ENCODE peak calls at places on chromosomes 6 and 20, in nine cellular contexts. One of them, this sample, is unnamed.

GRCh38 chr6:133965817-133966360 is 12.9 kb downstream of the TBPL1 start:
- DNase-seq in cardiac muscle cell: no peak
- DNase-seq in pancreas: no peak
- DNase-seq in Caco-2: no peak
- DNase-seq in naive thymus-derived CD4-positive, alpha-beta T cell: no peak
- DNase-seq in WERI-Rb-1: no peak
- DNase-seq in uterus: no peak
- DNase-seq in IMR-90: peak; percentile 13
- DNase-seq in lung: no peak
- DNase-seq in this sample: no peak

GRCh38 chr6:44285552-44286284 is 15.5 kb downstream of the TMEM151B start:
- DNase-seq in cardiac muscle cell: peak; percentile 46
- DNase-seq in pancreas: no peak
- DNase-seq in Caco-2: no peak
- DNase-seq in naive thymus-derived CD4-positive, alpha-beta T cell: no peak
- DNase-seq in WERI-Rb-1: no peak
- DNase-seq in uterus: no peak
- DNase-seq in IMR-90: peak; percentile 35
- DNase-seq in lung: no peak
- DNase-seq in this sample: peak; percentile 38

GRCh38 chr6:139161169-139161568 is 26.3 kb downstream of the HECA start:
- DNase-seq in cardiac muscle cell: no peak
- DNase-seq in pancreas: no peak
- DNase-seq in Caco-2: no peak
- DNase-seq in naive thymus-derived CD4-positive, alpha-beta T cell: peak; percentile 91
- DNase-seq in WERI-Rb-1: no peak
- DNase-seq in uterus: no peak
- DNase-seq in IMR-90: peak; percentile 69
- DNase-seq in lung: peak; percentile 29
- DNase-seq in this sample: peak; percentile 37

GRCh38 chr6:6723316-6723715 is 134.8 kb downstream of the LY86 start:
- DNase-seq in cardiac muscle cell: no peak
- DNase-seq in pancreas: no peak
- DNase-seq in Caco-2: no peak
- DNase-seq in naive thymus-derived CD4-positive, alpha-beta T cell: no peak
- DNase-seq in WERI-Rb-1: no peak
- DNase-seq in uterus: no peak
- DNase-seq in IMR-90: no peak
- DNase-seq in lung: no peak
- DNase-seq in this sample: no peak

GRCh38 chr6:111810321-111811235 is 62.7 kb downstream of the FYN start:
- DNase-seq in cardiac muscle cell: no peak
- DNase-seq in pancreas: no peak
- DNase-seq in Caco-2: no peak
- DNase-seq in naive thymus-derived CD4-positive, alpha-beta T cell: no peak
- DNase-seq in WERI-Rb-1: no peak
- DNase-seq in uterus: no peak
- DNase-seq in IMR-90: no peak
- DNase-seq in lung: no peak
- DNase-seq in this sample: no peak

GRCh38 chr20:62118113-62119043 is 3.9 kb upstream of the LSM14B start:
- DNase-seq in cardiac muscle cell: no peak
- DNase-seq in pancreas: no peak
- DNase-seq in Caco-2: no peak
- DNase-seq in naive thymus-derived CD4-positive, alpha-beta T cell: no peak
- DNase-seq in WERI-Rb-1: no peak
- DNase-seq in uterus: no peak
- DNase-seq in IMR-90: no peak
- DNase-seq in lung: no peak
- DNase-seq in this sample: no peak

GRCh38 chr6:151763938-151764680 is 43.4 kb upstream of the ESR1 start:
- DNase-seq in cardiac muscle cell: peak; percentile 95
- DNase-seq in pancreas: peak; percentile 85
- DNase-seq in Caco-2: peak; percentile 79
- DNase-seq in naive thymus-derived CD4-positive, alpha-beta T cell: peak; percentile 18
- DNase-seq in WERI-Rb-1: peak; percentile 80
- DNase-seq in uterus: peak; percentile 94
- DNase-seq in IMR-90: peak; percentile 73
- DNase-seq in lung: peak; percentile 88
- DNase-seq in this sample: peak; percentile 33

GRCh38 chr6:130920969-130921368 is 93.8 kb downstream of the SMLR1 start:
- DNase-seq in cardiac muscle cell: no peak
- DNase-seq in pancreas: no peak
- DNase-seq in Caco-2: no peak
- DNase-seq in naive thymus-derived CD4-positive, alpha-beta T cell: no peak
- DNase-seq in WERI-Rb-1: no peak
- DNase-seq in uterus: no peak
- DNase-seq in IMR-90: no peak
- DNase-seq in lung: no peak
- DNase-seq in this sample: no peak

GRCh38 chr6:158085261-158086053 is 82.6 kb downstream of the SERAC1 start:
- DNase-seq in cardiac muscle cell: no peak
- DNase-seq in pancreas: no peak
- DNase-seq in Caco-2: no peak
- DNase-seq in naive thymus-derived CD4-positive, alpha-beta T cell: no peak
- DNase-seq in WERI-Rb-1: no peak
- DNase-seq in uterus: no peak
- DNase-seq in IMR-90: no peak
- DNase-seq in lung: no peak
- DNase-seq in this sample: no peak

GRCh38 chr6:109460161-109460830 is 4.7 kb upstream of the MICAL1 start:
- DNase-seq in cardiac muscle cell: no peak
- DNase-seq in pancreas: no peak
- DNase-seq in Caco-2: no peak
- DNase-seq in naive thymus-derived CD4-positive, alpha-beta T cell: no peak
- DNase-seq in WERI-Rb-1: no peak
- DNase-seq in uterus: no peak
- DNase-seq in IMR-90: no peak
- DNase-seq in lung: no peak
- DNase-seq in this sample: no peak

GRCh38 chr20:53582574-53583351 is 10.9 kb downstream of the ZNF217 start:
- DNase-seq in cardiac muscle cell: peak; percentile 95
- DNase-seq in pancreas: no peak
- DNase-seq in Caco-2: peak; percentile 29
- DNase-seq in naive thymus-derived CD4-positive, alpha-beta T cell: no peak
- DNase-seq in WERI-Rb-1: no peak
- DNase-seq in uterus: peak; percentile 66
- DNase-seq in IMR-90: peak; percentile 95
- DNase-seq in lung: peak; percentile 28
- DNase-seq in this sample: no peak

GRCh38 chr20:11891081-11891826 is 26.4 kb upstream of the BTBD3 start:
- DNase-seq in cardiac muscle cell: peak; percentile 39
- DNase-seq in pancreas: peak; percentile 82
- DNase-seq in Caco-2: peak; percentile 55
- DNase-seq in naive thymus-derived CD4-positive, alpha-beta T cell: peak; percentile 9
- DNase-seq in WERI-Rb-1: peak; percentile 64
- DNase-seq in uterus: peak; percentile 31
- DNase-seq in IMR-90: peak; percentile 34
- DNase-seq in lung: peak; percentile 41
- DNase-seq in this sample: peak; percentile 78

GRCh38 chr6:96657344-96657743 is 94.4 kb downstream of the FHL5 start:
- DNase-seq in cardiac muscle cell: no peak
- DNase-seq in pancreas: no peak
- DNase-seq in Caco-2: no peak
- DNase-seq in naive thymus-derived CD4-positive, alpha-beta T cell: no peak
- DNase-seq in WERI-Rb-1: peak; percentile 43
- DNase-seq in uterus: no peak
- DNase-seq in IMR-90: no peak
- DNase-seq in lung: no peak
- DNase-seq in this sample: peak; percentile 2

GRCh38 chr6:83870649-83871048 is 11.2 kb downstream of the CYB5R4 start:
- DNase-seq in cardiac muscle cell: no peak
- DNase-seq in pancreas: no peak
- DNase-seq in Caco-2: no peak
- DNase-seq in naive thymus-derived CD4-positive, alpha-beta T cell: no peak
- DNase-seq in WERI-Rb-1: no peak
- DNase-seq in uterus: no peak
- DNase-seq in IMR-90: no peak
- DNase-seq in lung: no peak
- DNase-seq in this sample: no peak

GRCh38 chr6:83867043-83867442 is 7.6 kb downstream of the CYB5R4 start:
- DNase-seq in cardiac muscle cell: no peak
- DNase-seq in pancreas: no peak
- DNase-seq in Caco-2: no peak
- DNase-seq in naive thymus-derived CD4-positive, alpha-beta T cell: no peak
- DNase-seq in WERI-Rb-1: no peak
- DNase-seq in uterus: no peak
- DNase-seq in IMR-90: no peak
- DNase-seq in lung: no peak
- DNase-seq in this sample: no peak

GRCh38 chr6:83862776-83863471 is 3.4 kb downstream of the CYB5R4 start:
- DNase-seq in cardiac muscle cell: no peak
- DNase-seq in pancreas: no peak
- DNase-seq in Caco-2: no peak
- DNase-seq in naive thymus-derived CD4-positive, alpha-beta T cell: no peak
- DNase-seq in WERI-Rb-1: no peak
- DNase-seq in uterus: no peak
- DNase-seq in IMR-90: peak; percentile 69
- DNase-seq in lung: no peak
- DNase-seq in this sample: no peak

GRCh38 chr6:83868639-83869038 is 9.2 kb downstream of the CYB5R4 start:
- DNase-seq in cardiac muscle cell: peak; percentile 58
- DNase-seq in pancreas: no peak
- DNase-seq in Caco-2: no peak
- DNase-seq in naive thymus-derived CD4-positive, alpha-beta T cell: no peak
- DNase-seq in WERI-Rb-1: no peak
- DNase-seq in uterus: no peak
- DNase-seq in IMR-90: peak; percentile 77
- DNase-seq in lung: no peak
- DNase-seq in this sample: no peak

GRCh38 chr6:83867527-83868161 is 8.2 kb downstream of the CYB5R4 start:
- DNase-seq in cardiac muscle cell: peak; percentile 97
- DNase-seq in pancreas: no peak
- DNase-seq in Caco-2: peak; percentile 42
- DNase-seq in naive thymus-derived CD4-positive, alpha-beta T cell: no peak
- DNase-seq in WERI-Rb-1: peak; percentile 27
- DNase-seq in uterus: no peak
- DNase-seq in IMR-90: peak; percentile 92
- DNase-seq in lung: peak; percentile 38
- DNase-seq in this sample: peak; percentile 46
- H3K9me3 ChIP-seq in cardiac muscle cell: no peaks in the 10 kb centered on the region
- H3K9me3 ChIP-seq in pancreas: no peaks in the 10 kb centered on the region
- H3K9me3 ChIP-seq in Caco-2: peaks cover 9% of the 10 kb centered on the region
- H3K9me3 ChIP-seq in naive thymus-derived CD4-positive, alpha-beta T cell: no peaks in the 10 kb centered on the region
- H3K9me3 ChIP-seq in WERI-Rb-1: no peaks in the 10 kb centered on the region
- H3K9me3 ChIP-seq in uterus: no peaks in the 10 kb centered on the region
- H3K9me3 ChIP-seq in IMR-90: no peaks in the 10 kb centered on the region
- H3K9me3 ChIP-seq in lung: no peaks in the 10 kb centered on the region
- H3K9me3 ChIP-seq in this sample: peaks cover 3% of the 10 kb centered on the region

DNA sequence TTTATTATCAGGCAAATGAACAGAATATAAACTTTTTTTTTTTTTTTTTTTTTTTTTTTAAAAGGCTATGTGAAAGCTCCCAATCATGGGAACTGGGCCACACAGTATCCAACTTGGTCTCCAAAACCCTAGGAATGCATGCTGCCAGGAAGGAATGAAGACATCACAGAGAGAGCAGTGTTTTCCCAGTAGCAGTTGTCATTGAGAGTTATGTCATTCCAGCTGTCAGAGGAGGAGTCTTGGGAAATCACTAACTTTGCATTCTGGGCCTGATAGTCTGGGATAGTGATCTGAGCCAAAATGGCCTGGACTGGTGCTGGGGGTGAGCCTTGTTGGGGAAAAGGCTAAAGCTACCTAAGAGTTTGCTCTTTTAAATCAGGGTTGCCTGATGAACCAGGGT is 231.3 kb upstream of the MAP3K7 start:
- DNase-seq in cardiac muscle cell: no peak
- DNase-seq in pancreas: no peak
- DNase-seq in Caco-2: no peak
- DNase-seq in naive thymus-derived CD4-positive, alpha-beta T cell: no peak
- DNase-seq in WERI-Rb-1: no peak
- DNase-seq in uterus: no peak
- DNase-seq in IMR-90: no peak
- DNase-seq in lung: no peak
- DNase-seq in this sample: peak; percentile 70
- H3K4me3 ChIP-seq in cardiac muscle cell: no peak overlapping the region
- H3K4me3 ChIP-seq in pancreas: no peak overlapping the region
- H3K4me3 ChIP-seq in Caco-2: no peak overlapping the region
- H3K4me3 ChIP-seq in naive thymus-derived CD4-positive, alpha-beta T cell: no peak overlapping the region
- H3K4me3 ChIP-seq in WERI-Rb-1: no peak overlapping the region
- H3K4me3 ChIP-seq in uterus: no peak overlapping the region
- H3K4me3 ChIP-seq in IMR-90: no peak overlapping the region
- H3K4me3 ChIP-seq in lung: no peak overlapping the region
- H3K4me3 ChIP-seq in this sample: no peak overlapping the region

DNA sequence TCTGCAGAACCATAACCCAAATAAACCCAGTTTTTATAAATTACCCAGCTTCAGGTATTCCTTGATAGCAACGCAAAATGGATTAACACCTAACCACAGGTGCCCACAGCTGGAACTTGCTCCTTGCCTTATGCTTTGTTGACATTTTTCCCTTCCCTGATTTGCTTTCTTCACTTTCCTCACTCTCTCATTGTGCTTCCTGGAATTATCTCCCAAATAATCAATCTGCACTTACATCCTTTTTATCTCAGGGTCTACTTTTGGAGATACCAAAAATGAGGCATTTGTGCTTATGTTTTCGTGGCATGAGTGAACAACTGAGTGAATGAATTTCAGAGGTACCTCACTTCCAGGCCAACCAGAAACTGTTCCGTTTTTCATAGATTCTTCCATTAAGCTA is 374.3 kb downstream of the DOK5 start:
- DNase-seq in cardiac muscle cell: no peak
- DNase-seq in pancreas: no peak
- DNase-seq in Caco-2: no peak
- DNase-seq in naive thymus-derived CD4-positive, alpha-beta T cell: no peak
- DNase-seq in WERI-Rb-1: no peak
- DNase-seq in uterus: no peak
- DNase-seq in IMR-90: no peak
- DNase-seq in lung: no peak
- DNase-seq in this sample: no peak
- H3K9me3 ChIP-seq in cardiac muscle cell: no peaks in the 10 kb centered on the region
- H3K9me3 ChIP-seq in pancreas: no peaks in the 10 kb centered on the region
- H3K9me3 ChIP-seq in Caco-2: no peaks in the 10 kb centered on the region
- H3K9me3 ChIP-seq in naive thymus-derived CD4-positive, alpha-beta T cell: no peaks in the 10 kb centered on the region
- H3K9me3 ChIP-seq in WERI-Rb-1: peaks cover 2% of the 10 kb centered on the region
- H3K9me3 ChIP-seq in uterus: no peaks in the 10 kb centered on the region
- H3K9me3 ChIP-seq in IMR-90: peaks cover 20% of the 10 kb centered on the region
- H3K9me3 ChIP-seq in lung: no peaks in the 10 kb centered on the region
- H3K9me3 ChIP-seq in this sample: no peaks in the 10 kb centered on the region

DNA sequence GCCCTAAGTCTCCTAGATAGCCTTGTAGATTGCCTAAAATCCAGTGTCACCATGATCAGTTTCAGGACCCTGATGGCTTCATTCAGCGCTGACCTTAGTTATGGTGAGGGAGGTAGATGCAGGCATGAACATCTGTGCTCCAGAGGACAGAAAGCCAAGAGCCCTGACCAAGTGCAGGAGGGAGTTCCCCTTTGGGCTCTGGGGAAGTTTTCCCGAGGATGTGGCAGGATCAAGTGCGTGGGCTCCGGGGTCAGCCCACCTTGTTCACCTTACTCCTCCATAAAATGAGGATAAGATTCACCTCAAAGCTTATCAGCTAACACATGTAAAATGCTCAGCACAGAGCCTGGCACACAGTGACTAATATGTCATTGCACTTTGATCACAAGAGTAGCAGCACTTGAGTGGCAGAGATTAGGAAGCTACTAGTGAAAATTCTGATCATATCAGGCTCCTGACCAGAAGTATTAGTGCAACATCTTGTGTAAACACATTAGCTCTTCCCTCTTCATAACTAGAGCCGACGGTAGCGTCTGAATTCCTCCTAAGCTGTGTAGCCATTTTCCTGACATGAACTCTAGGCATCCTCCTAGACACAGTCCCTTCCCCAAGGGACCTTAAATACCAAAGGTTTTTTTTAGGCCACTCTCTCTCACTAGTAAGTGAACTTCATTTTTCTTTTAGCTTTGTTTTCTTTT is 125.2 kb downstream of the SULF2 start:
- DNase-seq in cardiac muscle cell: no peak
- DNase-seq in pancreas: no peak
- DNase-seq in Caco-2: no peak
- DNase-seq in naive thymus-derived CD4-positive, alpha-beta T cell: no peak
- DNase-seq in WERI-Rb-1: no peak
- DNase-seq in uterus: no peak
- DNase-seq in IMR-90: no peak
- DNase-seq in lung: no peak
- DNase-seq in this sample: no peak
- H3K4me3 ChIP-seq in cardiac muscle cell: no peak overlapping the region
- H3K4me3 ChIP-seq in pancreas: no peak overlapping the region
- H3K4me3 ChIP-seq in Caco-2: no peak overlapping the region
- H3K4me3 ChIP-seq in naive thymus-derived CD4-positive, alpha-beta T cell: no peak overlapping the region
- H3K4me3 ChIP-seq in WERI-Rb-1: no peak overlapping the region
- H3K4me3 ChIP-seq in uterus: no peak overlapping the region
- H3K4me3 ChIP-seq in IMR-90: no peak overlapping the region
- H3K4me3 ChIP-seq in lung: no peak overlapping the region
- H3K4me3 ChIP-seq in this sample: no peak overlapping the region